ENCODE peak calls at places on chromosome 20, in six cellular contexts. K is uterus, C is psoas muscle, S is H7, T is HCT116, E is foreskin fibroblast. V is an unnamed sample.

GRCh38 chr20:7399114-7399513 is 541.1 kb downstream of the HAO1 start:
- DNase-seq in K (no peak), C (no peak), S (no peak), T (no peak), E (no peak), V (no peak)

GRCh38 chr20:50886184-50886790 is 45.0 kb downstream of the ADNP start:
- DNase-seq in K (no peak), C (no peak), S (no peak), T (no peak), E (no peak), V (no peak)

GRCh38 chr20:22584630-22584921 is 204 bp upstream of the FOXA2 start:
- DNase-seq in K (no peak), C (no peak), S (peak; percentile 91), T (no peak), E (no peak), V (no peak)

GRCh38 chr20:20195011-20195705 is 142.8 kb downstream of the CFAP61 start:
- DNase-seq in K (no peak), C (no peak), S (no peak), T (no peak), E (no peak), V (no peak)

GRCh38 chr20:3720068-3720467 is 7.7 kb upstream of the SIGLEC1 start:
- DNase-seq in K (no peak), C (no peak), S (no peak), T (no peak), E (no peak), V (no peak)

GRCh38 chr20:37345339-37346231 is at the start of gene SRC:
- DNase-seq in K (peak; percentile 87), C (peak; percentile 86), S (peak; percentile 94), T (no peak), E (peak; percentile 70), V (peak; percentile 16)

GRCh38 chr20:1900321-1900791 is 5.1 kb downstream of the SIRPA start:
- DNase-seq in K (peak; percentile 75), C (peak; percentile 72), S (peak; percentile 93), T (peak; percentile 68), E (peak; percentile 66), V (peak; percentile 38)

GRCh38 chr20:25022680-25023079 is 30.1 kb upstream of the APMAP start:
- DNase-seq in K (no peak), C (no peak), S (no peak), T (no peak), E (no peak), V (no peak)

GRCh38 chr20:59525500-59526241 is 78.7 kb upstream of the PHACTR3 start:
- DNase-seq in K (peak; percentile 24), C (peak; percentile 64), S (peak; percentile 83), T (peak; percentile 29), E (peak; percentile 12), V (no peak)

GRCh38 chr20:48683467-48684175 is 144.2 kb downstream of the PREX1 start:
- DNase-seq in K (no peak), C (no peak), S (no peak), T (no peak), E (no peak), V (no peak)

GRCh38 chr20:63701329-63702035 is 5.0 kb downstream of the TNFRSF6B start:
- DNase-seq in K (no peak), C (peak; percentile 48), S (peak; percentile 51), T (no peak), E (no peak), V (no peak)

GRCh38 chr20:6489361-6490154 is 277.9 kb upstream of the BMP2 start:
- DNase-seq in K (no peak), C (no peak), S (no peak), T (no peak), E (no peak), V (no peak)

GRCh38 chr20:59993736-59994484 is 35.7 kb downstream of the CDH26 start:
- DNase-seq in K (no peak), C (no peak), S (peak; percentile 46), T (no peak), E (no peak), V (no peak)

GRCh38 chr20:4457566-4458543 is 263.9 kb upstream of the PRND start:
- DNase-seq in K (no peak), C (no peak), S (no peak), T (peak; percentile 27), E (no peak), V (no peak)

GRCh38 chr20:59955131-59955796 is 3.0 kb upstream of the CDH26 start:
- DNase-seq in K (no peak), C (peak; percentile 57), S (no peak), T (peak; percentile 12), E (peak; percentile 10), V (no peak)

GRCh38 chr20:62357681-62358080 is 9.4 kb downstream of the LAMA5 start:
- DNase-seq in K (no peak), C (peak; percentile 63), S (no peak), T (no peak), E (no peak), V (no peak)

GRCh38 chr20:47980336-47981177 is 195.3 kb upstream of the SULF2 start:
- DNase-seq in K (no peak), C (no peak), S (no peak), T (no peak), E (no peak), V (no peak)

GRCh38 chr20:62710886-62711702 is 2.5 kb downstream of the NTSR1 start:
- DNase-seq in K (no peak), C (no peak), S (no peak), T (no peak), E (no peak), V (no peak)

DNA sequence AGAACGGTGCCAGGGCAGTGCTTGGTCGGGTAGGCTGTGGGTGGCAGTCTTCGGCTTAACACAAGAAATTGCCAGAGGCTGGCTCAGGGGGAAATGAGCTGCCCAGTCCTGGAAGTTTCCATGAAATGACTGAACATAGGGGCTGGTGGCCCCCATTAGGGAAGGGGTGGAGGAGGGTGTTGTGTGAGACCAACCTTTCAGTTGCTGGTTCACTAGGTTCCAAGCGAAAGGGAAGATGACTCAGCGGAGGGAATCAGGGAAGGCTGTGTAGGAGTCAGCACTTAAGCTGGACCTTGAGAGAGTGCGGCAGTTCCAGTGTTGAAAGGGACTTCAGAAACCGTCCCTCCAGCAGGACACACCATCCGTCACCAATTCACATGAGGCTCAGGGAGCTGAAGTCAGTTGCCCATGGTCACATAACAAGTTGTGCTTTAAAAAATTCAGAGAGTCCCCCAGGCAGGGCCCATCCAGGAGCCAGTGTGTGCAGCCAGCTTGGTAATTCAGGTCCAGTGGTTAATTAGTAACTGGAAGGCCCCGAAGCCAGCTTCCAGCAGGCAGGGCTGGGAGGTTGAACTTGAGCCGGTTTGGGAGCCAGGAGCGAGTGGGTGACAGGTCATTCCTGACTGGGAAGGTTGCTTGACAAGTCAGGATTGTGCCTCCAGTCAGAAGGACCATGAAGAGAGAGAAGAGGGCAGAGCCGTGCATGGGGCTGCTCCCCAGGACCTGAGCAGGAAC is at the start of gene SGK2:
- DNase-seq in K (no peak), C (no peak), S (no peak), T (no peak), E (no peak), V (no peak)
- H3K4me3 ChIP-seq in K (no peak within 1 kb of the TSS), C (no peak within 1 kb of the TSS), S (no peak within 1 kb of the TSS), T (no peak within 1 kb of the TSS), E (no peak within 1 kb of the TSS), V (no peak within 1 kb of the TSS)

GRCh38 chr20:17959257-17959627 is 9.4 kb downstream of the SNX5 start:
- DNase-seq in K (no peak), C (no peak), S (no peak), T (no peak), E (no peak), V (no peak)
- H3K4me3 ChIP-seq in K (no peak overlapping the region), C (no peak overlapping the region), S (no peak overlapping the region), T (no peak overlapping the region), E (no peak overlapping the region), V (no peak overlapping the region)

GRCh38 chr20:56412949-56413348 is 889 bp downstream of the CASS4 start:
- DNase-seq in K (no peak), C (no peak), S (no peak), T (no peak), E (no peak), V (no peak)
- H3K4me3 ChIP-seq in K (no peak overlapping the region), C (peak overlapping the region; percentile 26), S (no peak overlapping the region), T (no peak overlapping the region), E (peak overlapping the region; percentile 22), V (no peak overlapping the region)

DNA sequence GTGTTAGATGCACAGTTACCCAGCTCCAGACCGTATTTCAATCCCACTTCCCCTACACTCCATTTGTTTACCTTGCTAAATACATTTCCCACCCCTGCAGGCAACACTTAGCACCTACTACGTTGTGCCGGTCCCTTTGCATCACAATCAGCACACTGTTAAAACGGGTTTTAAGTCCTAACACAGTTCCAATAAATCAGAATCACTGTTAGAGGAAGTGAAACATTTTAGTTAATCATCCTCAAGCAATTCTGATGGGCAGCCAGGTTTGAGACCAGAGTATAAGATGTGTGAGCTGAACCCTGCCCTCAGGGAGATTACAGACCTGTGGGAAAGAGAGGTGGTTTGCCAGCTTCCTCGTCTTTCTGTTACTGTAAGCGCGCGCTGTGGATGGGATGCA is 3.0 kb downstream of the ZCCHC3 start:
- DNase-seq in K (no peak), C (no peak), S (peak; percentile 51), T (no peak), E (no peak), V (no peak)
- H3K4me3 ChIP-seq in K (peak overlapping the region; percentile 3), C (peak overlapping the region; percentile 99), S (peak overlapping the region; percentile 66), T (no peak overlapping the region), E (peak overlapping the region; percentile 68), V (peak overlapping the region; percentile 96)

DNA sequence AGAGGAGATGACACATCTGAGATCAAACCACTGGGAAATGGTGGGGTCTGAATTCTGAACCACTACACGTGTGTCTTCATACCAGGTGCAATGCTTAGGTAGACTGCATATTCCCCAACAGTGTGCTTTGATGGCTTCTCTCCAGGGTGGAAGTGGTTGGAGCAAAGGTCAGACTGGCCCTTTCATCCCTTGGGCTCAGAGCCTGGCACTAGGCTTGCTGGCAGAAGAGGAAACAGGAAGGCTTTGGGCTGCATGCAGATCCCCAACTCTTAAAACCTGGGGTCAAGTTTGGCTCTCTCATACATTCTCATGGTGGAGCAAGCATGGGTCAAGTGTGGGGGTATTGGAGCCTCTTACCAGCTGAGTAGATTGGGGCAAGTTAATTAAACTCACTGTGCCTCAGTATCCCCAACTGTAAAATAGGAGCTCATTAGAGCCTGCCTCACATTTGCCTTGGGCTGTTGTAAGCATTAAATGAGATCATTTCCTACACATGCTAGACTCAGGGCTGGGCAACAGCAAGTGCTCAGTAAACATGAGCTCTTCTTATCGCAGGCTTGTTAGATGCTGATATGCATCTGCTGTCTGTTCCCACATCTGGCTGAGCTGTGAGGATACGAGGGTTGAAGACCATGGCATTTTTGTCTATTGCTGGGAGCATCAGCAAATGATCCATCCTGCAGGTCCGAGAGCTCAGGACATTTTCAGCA is 51.6 kb upstream of the FAM83D start:
- DNase-seq in K (no peak), C (no peak), S (no peak), T (no peak), E (no peak), V (no peak)
- H3K4me3 ChIP-seq in K (no peak overlapping the region), C (no peak overlapping the region), S (no peak overlapping the region), T (no peak overlapping the region), E (no peak overlapping the region), V (no peak overlapping the region)

DNA sequence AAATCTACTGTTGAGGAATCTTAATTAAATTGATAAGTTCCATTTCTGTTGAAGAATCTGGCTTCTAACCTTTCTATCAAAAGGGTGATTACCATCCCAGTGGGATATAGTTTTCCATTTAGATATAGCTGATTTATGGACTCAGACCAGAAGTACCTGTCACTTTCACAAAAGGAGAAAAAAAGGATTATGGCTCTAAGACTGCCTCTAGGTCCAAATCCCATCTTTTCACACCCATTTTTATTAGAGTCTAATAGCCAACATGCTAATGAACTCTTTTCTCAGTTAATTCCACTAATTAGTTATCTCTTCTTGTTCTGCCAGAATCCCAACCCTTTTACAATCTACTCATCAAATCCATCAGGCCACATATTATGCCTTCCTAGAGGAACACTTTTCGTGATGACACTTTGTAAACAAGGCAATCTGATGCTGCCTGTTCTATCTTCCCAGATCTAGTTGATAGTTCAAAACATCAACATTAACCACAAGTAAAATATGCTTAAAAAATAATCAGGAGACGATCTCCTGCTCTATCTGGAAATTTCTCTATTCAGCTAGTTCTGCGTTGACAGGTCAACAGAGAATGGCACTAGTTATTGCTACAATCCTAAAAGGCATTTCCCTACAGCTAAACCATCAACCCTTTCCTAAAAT is 2.2 kb downstream of the B4GALT5 start:
- DNase-seq in K (no peak), C (no peak), S (no peak), T (no peak), E (no peak), V (no peak)
- H3K4me3 ChIP-seq in K (peak overlapping the region; percentile 60), C (peak overlapping the region; percentile 90), S (no peak overlapping the region), T (peak overlapping the region; percentile 79), E (peak overlapping the region; percentile 87), V (peak overlapping the region; percentile 80)